ENCODE peak calls at places on chromosomes 13 and 19, in nine cellular contexts. Q, R, H, D, W, C, N, X and S are unnamed samples.

GRCh38 chr19:29098863-29099481 is 114.0 kb downstream of the UQCRFS1 start:
- DNase-seq in Q (no peak), R (peak), H (peak), D (peak), W (peak), C (peak), N (peak), X (no peak), S (peak)

GRCh38 chr13:22874839-22875238 is 305.9 kb upstream of the SGCG start:
- DNase-seq in Q (no peak), R (no peak), H (no peak), D (no peak), W (no peak), C (no peak), N (no peak), X (no peak), S (no peak)

GRCh38 chr13:72025836-72026235 is 158.8 kb upstream of the DACH1 start:
- DNase-seq in Q (no peak), R (no peak), H (no peak), D (no peak), W (no peak), C (no peak), N (no peak), X (no peak), S (no peak)

GRCh38 chr13:60260440-60260839 is 96.7 kb upstream of the DIAPH3 start:
- DNase-seq in Q (no peak), R (no peak), H (no peak), D (no peak), W (no peak), C (no peak), N (no peak), X (no peak), S (no peak)

GRCh38 chr13:108154421-108154858 is 60.9 kb downstream of the LIG4 start:
- DNase-seq in Q (no peak), R (no peak), H (peak), D (no peak), W (peak), C (no peak), N (no peak), X (no peak), S (no peak)

GRCh38 chr19:37655689-37656491 is 625 bp upstream of the ZFP30 start:
- DNase-seq in Q (peak), R (peak), H (peak), D (peak), W (peak), C (peak), N (peak), X (peak), S (peak)

GRCh38 chr13:62933809-62934208 is 1518.2 kb upstream of the PCDH20 start:
- DNase-seq in Q (no peak), R (no peak), H (no peak), D (no peak), W (no peak), C (no peak), N (no peak), X (no peak), S (no peak)

GRCh38 chr19:52749780-52750179 is 14.9 kb upstream of the ZNF611 start:
- DNase-seq in Q (no peak), R (no peak), H (no peak), D (no peak), W (no peak), C (no peak), N (no peak), X (no peak), S (no peak)

GRCh38 chr13:64675256-64675892 is 2554.8 kb downstream of the PCDH9 start:
- DNase-seq in Q (no peak), R (no peak), H (no peak), D (no peak), W (peak), C (no peak), N (no peak), X (no peak), S (no peak)

GRCh38 chr19:40358773-40359172 is 10.3 kb downstream of the PLD3 start:
- DNase-seq in Q (no peak), R (no peak), H (no peak), D (no peak), W (no peak), C (no peak), N (peak), X (no peak), S (no peak)

GRCh38 chr13:110322828-110323171 is 15.7 kb downstream of the COL4A2 start:
- DNase-seq in Q (no peak), R (no peak), H (no peak), D (no peak), W (no peak), C (no peak), N (no peak), X (no peak), S (no peak)

GRCh38 chr13:72390909-72391308 is 336.5 kb downstream of the MZT1 start:
- DNase-seq in Q (no peak), R (no peak), H (no peak), D (no peak), W (no peak), C (no peak), N (no peak), X (no peak), S (no peak)

GRCh38 chr19:37963190-37963947 is 56.4 kb downstream of the SIPA1L3 start:
- DNase-seq in Q (no peak), R (no peak), H (no peak), D (peak), W (no peak), C (no peak), N (no peak), X (no peak), S (no peak)

GRCh38 chr13:85582890-85583289 is 216.3 kb downstream of the SLITRK6 start:
- DNase-seq in Q (no peak), R (no peak), H (no peak), D (no peak), W (no peak), C (no peak), N (no peak), X (no peak), S (no peak)

GRCh38 chr13:44088911-44089851 is 209.5 kb downstream of the LACC1 start:
- DNase-seq in Q (no peak), R (no peak), H (no peak), D (no peak), W (no peak), C (no peak), N (no peak), X (no peak), S (no peak)

GRCh38 chr19:401836-402535 is 7.0 kb downstream of the C2CD4C start:
- DNase-seq in Q (peak), R (peak), H (no peak), D (no peak), W (no peak), C (no peak), N (no peak), X (peak), S (no peak)

GRCh38 chr19:52028027-52028779 is at the start of gene ZNF614:
- DNase-seq in Q (peak), R (peak), H (peak), D (peak), W (peak), C (peak), N (peak), X (peak), S (peak)

GRCh38 chr19:4990306-4990705 is 21.4 kb downstream of the KDM4B start:
- DNase-seq in Q (no peak), R (no peak), H (no peak), D (no peak), W (no peak), C (no peak), N (no peak), X (no peak), S (no peak)

GRCh38 chr19:42140125-42140754 is 8.0 kb upstream of the POU2F2 start:
- DNase-seq in Q (peak), R (peak), H (peak), D (no peak), W (peak), C (no peak), N (peak), X (peak), S (no peak)

GRCh38 chr19:44367024-44367423 is 10.5 kb upstream of the ZNF112 start:
- DNase-seq in Q (no peak), R (no peak), H (no peak), D (no peak), W (peak), C (no peak), N (no peak), X (no peak), S (no peak)

GRCh38 chr19:58279042-58279924 is 528 bp downstream of the ZNF8 start:
- DNase-seq in Q (peak), R (peak), H (peak), D (peak), W (peak), C (peak), N (peak), X (peak), S (peak)

GRCh38 chr19:14150041-14150769 is 13.8 kb upstream of the ASF1B start:
- DNase-seq in Q (no peak), R (no peak), H (no peak), D (no peak), W (no peak), C (no peak), N (no peak), X (no peak), S (no peak)

GRCh38 chr19:16433986-16434385 is 37.8 kb downstream of the EPS15L1 start:
- DNase-seq in Q (no peak), R (no peak), H (no peak), D (no peak), W (no peak), C (no peak), N (no peak), X (no peak), S (no peak)

GRCh38 chr19:47107201-47107952 is 6.2 kb downstream of the ZC3H4 start:
- DNase-seq in Q (no peak), R (no peak), H (peak), D (no peak), W (no peak), C (no peak), N (no peak), X (no peak), S (no peak)

GRCh38 chr13:34410653-34411052 is 531.4 kb upstream of the NBEA start:
- DNase-seq in Q (no peak), R (no peak), H (no peak), D (no peak), W (no peak), C (no peak), N (no peak), X (no peak), S (no peak)

GRCh38 chr13:80029170-80029569 is 311.8 kb downstream of the SPRY2 start:
- DNase-seq in Q (no peak), R (no peak), H (no peak), D (no peak), W (no peak), C (no peak), N (no peak), X (no peak), S (no peak)

GRCh38 chr19:34244611-34245299 is 9.6 kb upstream of the GARRE1 start:
- DNase-seq in Q (no peak), R (no peak), H (no peak), D (peak), W (no peak), C (no peak), N (no peak), X (no peak), S (no peak)

GRCh38 chr19:15197275-15198005 is 3.4 kb downstream of the NOTCH3 start:
- DNase-seq in Q (no peak), R (no peak), H (no peak), D (no peak), W (no peak), C (no peak), N (no peak), X (no peak), S (no peak)

GRCh38 chr19:15195987-15196682 is 4.7 kb downstream of the NOTCH3 start:
- DNase-seq in Q (peak), R (no peak), H (peak), D (peak), W (no peak), C (no peak), N (no peak), X (peak), S (no peak)

GRCh38 chr19:15196683-15197005 is 4.2 kb downstream of the NOTCH3 start:
- DNase-seq in Q (no peak), R (no peak), H (no peak), D (no peak), W (no peak), C (no peak), N (no peak), X (no peak), S (no peak)

GRCh38 chr19:15199219-15199651 is 1.6 kb downstream of the NOTCH3 start:
- DNase-seq in Q (no peak), R (no peak), H (no peak), D (no peak), W (no peak), C (no peak), N (no peak), X (no peak), S (no peak)

DNA sequence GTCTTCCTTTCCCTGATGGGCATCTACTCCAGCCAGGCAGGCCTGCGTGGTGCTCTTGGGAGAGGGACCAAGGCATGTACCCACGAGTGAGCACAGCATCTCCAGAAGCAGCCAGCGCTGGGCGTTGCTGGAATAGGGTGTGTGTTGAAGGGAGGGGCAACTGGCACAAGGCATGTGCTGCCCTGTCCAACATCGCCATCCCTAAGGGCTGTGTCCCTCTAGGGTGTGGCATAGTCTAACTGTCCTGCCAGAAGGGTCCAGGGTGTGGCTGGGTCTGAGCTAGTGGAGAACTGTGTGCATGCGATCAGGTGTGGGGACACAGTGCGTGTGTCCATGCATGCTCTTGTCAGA is 2.8 kb downstream of the NOTCH3 start:
- DNase-seq in Q (no peak), R (no peak), H (no peak), D (no peak), W (peak), C (no peak), N (no peak), X (no peak), S (no peak)
- TF ChIP-seq POLR2A in Q (no peak), R (no peak), H (no peak), D (no peak), W (no peak), C (no peak), N (no peak), X (no peak), S (no peak)

DNA sequence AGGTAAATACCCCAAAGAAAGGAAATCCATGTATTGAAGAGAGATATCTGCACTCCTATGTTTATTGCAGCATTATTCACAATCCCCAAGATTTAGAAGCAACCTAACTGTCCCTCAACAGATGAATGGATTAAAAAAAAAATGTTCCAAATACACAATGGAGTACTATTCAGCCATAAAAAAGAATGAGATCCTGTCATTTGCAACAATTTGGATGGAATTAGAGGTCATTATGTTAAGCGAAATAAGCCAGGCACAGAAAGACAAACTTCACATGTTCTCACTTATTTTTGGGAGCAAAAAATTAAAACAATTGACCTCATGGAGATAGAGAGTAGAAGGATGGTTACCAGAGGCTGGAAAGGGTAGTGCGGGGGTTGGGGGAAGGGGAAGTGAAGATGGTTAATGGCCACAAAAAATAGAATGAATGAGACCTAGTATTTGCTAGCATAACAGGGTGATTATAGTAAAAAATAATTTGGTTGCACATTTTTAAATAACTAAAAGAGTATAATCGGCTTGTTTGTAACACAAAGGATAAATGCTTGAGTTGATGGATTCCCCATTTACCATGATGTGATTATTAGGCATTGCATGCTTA is 9.7 kb upstream of the ZNF709 start:
- DNase-seq in Q (no peak), R (no peak), H (no peak), D (no peak), W (no peak), C (no peak), N (no peak), X (no peak), S (no peak)
- H3K27ac ChIP-seq in Q (no peak), R (no peak), H (peak), D (peak), W (no peak), C (peak), N (peak), X (no peak), S (peak)

GRCh38 chr13:100836696-100837095 is 162.1 kb upstream of the TMTC4 start:
- DNase-seq in Q (no peak), R (no peak), H (no peak), D (no peak), W (no peak), C (no peak), N (no peak), X (no peak), S (no peak)

GRCh38 chr13:100828226-100828625 is 153.6 kb upstream of the TMTC4 start:
- DNase-seq in Q (no peak), R (no peak), H (no peak), D (no peak), W (no peak), C (no peak), N (no peak), X (no peak), S (no peak)

GRCh38 chr13:100835695-100836094 is 161.1 kb upstream of the TMTC4 start:
- DNase-seq in Q (no peak), R (no peak), H (no peak), D (no peak), W (no peak), C (no peak), N (no peak), X (no peak), S (no peak)

GRCh38 chr13:100837611-100838010 is 163.0 kb upstream of the TMTC4 start:
- DNase-seq in Q (no peak), R (no peak), H (no peak), D (no peak), W (no peak), C (no peak), N (no peak), X (no peak), S (no peak)

DNA sequence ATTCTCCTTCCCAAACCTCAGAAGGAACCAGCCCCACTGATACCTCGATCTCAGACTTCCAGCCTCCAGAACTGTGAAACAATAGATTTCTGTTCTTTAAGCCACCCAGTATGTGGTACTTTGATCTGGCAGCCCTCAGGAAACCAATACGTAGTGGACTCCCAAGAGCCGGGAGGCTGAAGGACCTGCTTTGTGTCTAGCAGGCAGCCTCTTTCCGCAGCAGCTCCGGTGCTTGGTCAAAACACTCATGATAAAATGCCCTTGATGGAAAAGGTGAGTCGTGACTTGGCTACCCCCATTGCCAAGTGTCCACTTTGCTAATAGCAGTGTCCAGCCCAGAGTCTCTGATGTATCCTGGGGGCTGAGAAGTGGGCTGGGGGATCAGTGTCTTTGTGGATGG is 158.8 kb upstream of the TMTC4 start:
- DNase-seq in Q (no peak), R (no peak), H (no peak), D (no peak), W (no peak), C (no peak), N (no peak), X (no peak), S (no peak)
- TF ChIP-seq EP300 in Q (no peak), R (no peak), H (no peak), D (no peak), W (no peak), C (no peak), N (no peak), X (no peak), S (no peak)

GRCh38 chr19:19056636-19057275 is 7.0 kb upstream of the SLC25A42 start:
- DNase-seq in Q (no peak), R (no peak), H (no peak), D (no peak), W (no peak), C (no peak), N (no peak), X (no peak), S (no peak)

GRCh38 chr19:19055701-19056100 is 8.1 kb upstream of the SLC25A42 start:
- DNase-seq in Q (no peak), R (no peak), H (no peak), D (no peak), W (no peak), C (no peak), N (no peak), X (no peak), S (no peak)

GRCh38 chr19:19057317-19057716 is 6.5 kb upstream of the SLC25A42 start:
- DNase-seq in Q (no peak), R (no peak), H (no peak), D (no peak), W (no peak), C (no peak), N (no peak), X (no peak), S (no peak)

GRCh38 chr19:19059018-19059836 is 4.6 kb upstream of the SLC25A42 start:
- DNase-seq in Q (peak), R (no peak), H (no peak), D (no peak), W (no peak), C (no peak), N (no peak), X (no peak), S (no peak)

GRCh38 chr19:19057720-19058119 is 6.1 kb upstream of the SLC25A42 start:
- DNase-seq in Q (no peak), R (no peak), H (no peak), D (no peak), W (no peak), C (no peak), N (no peak), X (no peak), S (no peak)
- TF ChIP-seq POLR2A in Q (no peak), R (no peak), H (no peak), D (no peak), W (no peak), C (no peak), N (no peak), X (no peak), S (no peak)

GRCh38 chr13:40595693-40596092 is 70.7 kb downstream of the FOXO1 start:
- DNase-seq in Q (no peak), R (no peak), H (no peak), D (no peak), W (no peak), C (no peak), N (no peak), X (no peak), S (no peak)
- H3K27ac ChIP-seq in Q (no peak), R (no peak), H (no peak), D (no peak), W (no peak), C (peak), N (no peak), X (no peak), S (peak)

GRCh38 chr19:10761443-10762242 is 43.8 kb downstream of the DNM2 start:
- DNase-seq in Q (no peak), R (peak), H (peak), D (no peak), W (no peak), C (no peak), N (no peak), X (no peak), S (no peak)
- TF ChIP-seq EP300 in Q (no peak), R (no peak), H (no peak), D (no peak), W (no peak), C (no peak), N (no peak), X (no peak), S (no peak)

DNA sequence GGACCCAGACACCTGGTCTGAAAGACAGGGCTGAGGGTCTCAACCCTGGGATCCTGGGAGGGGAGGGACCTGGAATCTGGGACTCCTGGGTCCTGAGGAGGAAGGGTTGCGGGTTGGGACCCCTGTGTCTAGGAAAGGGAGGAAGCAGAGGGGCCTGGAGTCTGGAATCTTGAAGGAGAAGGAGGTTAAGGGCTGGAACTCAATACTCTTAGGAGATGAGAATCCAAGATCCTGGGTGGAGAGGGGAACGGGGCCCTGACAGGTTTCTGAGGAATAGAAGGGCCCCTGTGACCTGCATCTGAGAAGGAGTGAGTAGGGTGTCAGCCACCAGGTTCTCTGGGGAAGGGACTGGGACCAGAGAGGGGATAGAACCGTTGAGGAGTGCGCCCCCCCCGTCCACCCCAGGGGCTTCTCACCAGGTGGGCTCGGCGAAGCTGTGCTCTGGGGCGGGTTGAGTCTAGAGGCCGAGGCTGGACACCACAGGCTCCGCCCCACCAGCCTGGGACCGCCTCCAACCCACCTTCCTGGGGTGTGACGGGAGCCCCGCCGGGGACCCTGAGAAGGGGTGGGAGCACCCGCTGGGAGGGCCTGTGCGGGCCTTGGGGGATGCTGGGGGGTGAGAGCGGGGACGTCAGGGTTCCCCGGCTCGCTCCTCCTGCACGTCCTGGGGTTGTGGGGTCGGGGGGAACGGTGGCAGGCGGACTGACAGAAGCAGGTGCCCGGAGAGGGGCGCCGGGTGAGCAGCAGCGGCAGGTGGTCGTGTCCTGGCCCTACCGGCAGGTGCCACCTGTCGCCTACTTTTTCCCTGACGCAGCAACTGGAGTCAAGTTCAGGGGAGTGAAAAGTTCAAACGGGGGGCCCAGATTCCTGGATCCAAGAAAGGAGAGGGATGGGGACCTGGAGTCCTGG is at the start of gene MAMSTR:
- DNase-seq in Q (peak), R (peak), H (no peak), D (peak), W (no peak), C (no peak), N (no peak), X (peak), S (no peak)
- TF ChIP-seq POLR2A in Q (no peak), R (no peak), H (no peak), D (no peak), W (no peak), C (no peak), N (no peak), X (no peak), S (no peak)